ENCODE peak calls at places on chromosomes 5 and 9, in eight cellular contexts. One of them, this sample, is unnamed.

GRCh38 chr9:128276574-128277270 is 646 bp downstream of the SWI5 start:
- DNase-seq in GM06990: no peak
- DNase-seq in esophagus squamous epithelium: no peak
- DNase-seq in PC-3: no peak
- DNase-seq in astrocyte: peak; percentile 36
- DNase-seq in neural progenitor cell: peak; percentile 61
- DNase-seq in psoas muscle: peak; percentile 62
- DNase-seq in naive thymus-derived CD4-positive, alpha-beta T cell: peak; percentile 4
- DNase-seq in this sample: no peak

GRCh38 chr5:114355086-114355830 is 6.6 kb upstream of the KCNN2 start:
- DNase-seq in psoas muscle: no peak
- DNase-seq in neural progenitor cell: no peak
- DNase-seq in naive thymus-derived CD4-positive, alpha-beta T cell: no peak
- DNase-seq in GM06990: no peak
- DNase-seq in PC-3: no peak
- DNase-seq in esophagus squamous epithelium: no peak
- DNase-seq in astrocyte: no peak
- DNase-seq in this sample: no peak

GRCh38 chr5:72307573-72307967 is 12.5 kb downstream of the MRPS27 start:
- DNase-seq in esophagus squamous epithelium: no peak
- DNase-seq in naive thymus-derived CD4-positive, alpha-beta T cell: no peak
- DNase-seq in astrocyte: no peak
- DNase-seq in PC-3: no peak
- DNase-seq in psoas muscle: no peak
- DNase-seq in GM06990: no peak
- DNase-seq in neural progenitor cell: no peak
- DNase-seq in this sample: no peak

GRCh38 chr9:77999231-77999631 is 32.4 kb downstream of the GNAQ start:
- DNase-seq in psoas muscle: no peak
- DNase-seq in GM06990: no peak
- DNase-seq in naive thymus-derived CD4-positive, alpha-beta T cell: no peak
- DNase-seq in PC-3: no peak
- DNase-seq in neural progenitor cell: no peak
- DNase-seq in esophagus squamous epithelium: no peak
- DNase-seq in astrocyte: peak; percentile 59
- DNase-seq in this sample: no peak

GRCh38 chr9:127027694-127028093 is 94.7 kb downstream of the ANGPTL2 start:
- DNase-seq in PC-3: no peak
- DNase-seq in esophagus squamous epithelium: no peak
- DNase-seq in neural progenitor cell: no peak
- DNase-seq in naive thymus-derived CD4-positive, alpha-beta T cell: no peak
- DNase-seq in astrocyte: no peak
- DNase-seq in GM06990: no peak
- DNase-seq in psoas muscle: no peak
- DNase-seq in this sample: no peak

GRCh38 chr5:148090200-148090599 is 26.4 kb downstream of the SPINK5 start:
- DNase-seq in GM06990: no peak
- DNase-seq in neural progenitor cell: no peak
- DNase-seq in astrocyte: no peak
- DNase-seq in PC-3: no peak
- DNase-seq in naive thymus-derived CD4-positive, alpha-beta T cell: no peak
- DNase-seq in esophagus squamous epithelium: no peak
- DNase-seq in psoas muscle: no peak
- DNase-seq in this sample: no peak

GRCh38 chr5:90558344-90559192 is at the start of gene ADGRV1:
- DNase-seq in astrocyte: peak; percentile 62
- DNase-seq in psoas muscle: peak; percentile 55
- DNase-seq in naive thymus-derived CD4-positive, alpha-beta T cell: no peak
- DNase-seq in GM06990: peak; percentile 21
- DNase-seq in esophagus squamous epithelium: no peak
- DNase-seq in PC-3: peak; percentile 99
- DNase-seq in neural progenitor cell: peak; percentile 99
- DNase-seq in this sample: peak; percentile 8

GRCh38 chr9:131153585-131153984 is 28.2 kb downstream of the NUP214 start:
- DNase-seq in naive thymus-derived CD4-positive, alpha-beta T cell: no peak
- DNase-seq in esophagus squamous epithelium: no peak
- DNase-seq in GM06990: no peak
- DNase-seq in psoas muscle: no peak
- DNase-seq in astrocyte: no peak
- DNase-seq in neural progenitor cell: no peak
- DNase-seq in PC-3: no peak
- DNase-seq in this sample: no peak

GRCh38 chr9:72048850-72049249 is 11.6 kb downstream of the C9orf57 start:
- DNase-seq in PC-3: no peak
- DNase-seq in esophagus squamous epithelium: no peak
- DNase-seq in GM06990: no peak
- DNase-seq in psoas muscle: no peak
- DNase-seq in neural progenitor cell: no peak
- DNase-seq in naive thymus-derived CD4-positive, alpha-beta T cell: no peak
- DNase-seq in astrocyte: peak; percentile 46
- DNase-seq in this sample: no peak

DNA sequence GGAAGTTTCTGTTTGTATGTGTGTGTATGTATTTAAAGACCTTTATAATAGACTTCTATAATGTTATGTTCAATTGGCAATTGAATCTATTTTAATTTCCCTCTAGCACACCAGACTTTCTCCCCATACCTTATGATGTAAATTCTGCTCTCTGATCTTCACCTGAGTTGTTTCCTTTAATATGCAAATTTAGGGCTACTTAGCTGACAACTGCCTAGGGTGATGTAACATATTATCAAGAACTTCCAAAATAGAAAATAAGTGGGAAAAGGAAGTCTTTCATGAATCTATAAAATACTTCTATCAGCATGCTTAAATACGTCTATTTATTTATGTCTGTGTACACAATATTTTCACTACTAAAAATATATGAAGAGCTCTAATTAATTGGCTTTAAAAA is 923.5 kb upstream of the CDH10 start:
- DNase-seq in astrocyte: no peak
- DNase-seq in naive thymus-derived CD4-positive, alpha-beta T cell: no peak
- DNase-seq in PC-3: no peak
- DNase-seq in psoas muscle: no peak
- DNase-seq in neural progenitor cell: no peak
- DNase-seq in GM06990: no peak
- DNase-seq in esophagus squamous epithelium: no peak
- DNase-seq in this sample: no peak
- H3K4me3 ChIP-seq in astrocyte: no peak overlapping the region
- H3K4me3 ChIP-seq in naive thymus-derived CD4-positive, alpha-beta T cell: no peak overlapping the region
- H3K4me3 ChIP-seq in PC-3: no peak overlapping the region
- H3K4me3 ChIP-seq in psoas muscle: no peak overlapping the region
- H3K4me3 ChIP-seq in neural progenitor cell: no peak overlapping the region
- H3K4me3 ChIP-seq in GM06990: no peak overlapping the region
- H3K4me3 ChIP-seq in esophagus squamous epithelium: no peak overlapping the region
- H3K4me3 ChIP-seq in this sample: no peak overlapping the region

DNA sequence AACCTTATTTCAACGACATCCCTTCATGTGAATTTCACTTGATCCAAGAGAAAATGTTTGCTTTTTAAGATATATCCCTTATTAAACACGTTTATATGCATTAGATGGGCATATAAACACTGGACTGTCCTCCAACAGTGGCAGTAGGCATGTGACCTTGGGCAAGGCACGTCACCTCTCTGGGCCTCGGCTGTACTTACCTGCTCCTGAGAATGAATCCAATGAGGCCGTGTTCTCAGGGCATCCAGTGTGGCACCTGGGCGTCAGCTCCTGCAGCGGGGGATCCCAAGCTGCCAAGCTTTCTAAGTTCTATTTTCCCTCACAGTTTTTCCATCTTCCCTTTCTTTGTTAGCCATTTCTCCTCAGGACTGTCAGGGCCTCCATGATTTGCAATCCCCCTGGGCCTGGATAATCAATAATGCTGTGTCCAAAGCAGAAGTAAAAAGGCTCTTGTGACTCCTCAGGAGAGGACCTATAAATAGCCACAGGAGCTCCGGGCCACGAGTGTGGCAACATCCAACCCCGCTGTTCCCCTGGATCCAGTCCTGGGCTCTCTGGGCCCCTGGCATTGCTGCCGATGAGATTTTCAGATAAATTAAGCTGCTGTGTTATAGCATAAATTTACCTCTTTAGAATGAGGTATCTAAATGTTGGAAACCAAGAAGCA is 76.9 kb downstream of the PTPN3 start:
- DNase-seq in esophagus squamous epithelium: no peak
- DNase-seq in GM06990: no peak
- DNase-seq in neural progenitor cell: no peak
- DNase-seq in naive thymus-derived CD4-positive, alpha-beta T cell: no peak
- DNase-seq in astrocyte: no peak
- DNase-seq in PC-3: no peak
- DNase-seq in psoas muscle: peak; percentile 83
- DNase-seq in this sample: no peak
- H3K36me3 ChIP-seq in esophagus squamous epithelium: no peaks in the 10 kb centered on the region
- H3K36me3 ChIP-seq in GM06990: no peaks in the 10 kb centered on the region
- H3K36me3 ChIP-seq in neural progenitor cell: no peaks in the 10 kb centered on the region
- H3K36me3 ChIP-seq in naive thymus-derived CD4-positive, alpha-beta T cell: no peaks in the 10 kb centered on the region
- H3K36me3 ChIP-seq in astrocyte: no peaks in the 10 kb centered on the region
- H3K36me3 ChIP-seq in PC-3: no peaks in the 10 kb centered on the region
- H3K36me3 ChIP-seq in psoas muscle: peaks cover under 1% of the 10 kb centered on the region
- H3K36me3 ChIP-seq in this sample: no peaks in the 10 kb centered on the region

GRCh38 chr9:114232091-114232440 is 76.7 kb downstream of the COL27A1 start:
- DNase-seq in PC-3: no peak
- DNase-seq in esophagus squamous epithelium: no peak
- DNase-seq in psoas muscle: no peak
- DNase-seq in naive thymus-derived CD4-positive, alpha-beta T cell: no peak
- DNase-seq in GM06990: no peak
- DNase-seq in astrocyte: no peak
- DNase-seq in neural progenitor cell: no peak
- DNase-seq in this sample: no peak
- H3K4me3 ChIP-seq in PC-3: no peak overlapping the region
- H3K4me3 ChIP-seq in esophagus squamous epithelium: no peak overlapping the region
- H3K4me3 ChIP-seq in psoas muscle: no peak overlapping the region
- H3K4me3 ChIP-seq in naive thymus-derived CD4-positive, alpha-beta T cell: no peak overlapping the region
- H3K4me3 ChIP-seq in GM06990: no peak overlapping the region
- H3K4me3 ChIP-seq in astrocyte: no peak overlapping the region
- H3K4me3 ChIP-seq in neural progenitor cell: no peak overlapping the region
- H3K4me3 ChIP-seq in this sample: no peak overlapping the region

DNA sequence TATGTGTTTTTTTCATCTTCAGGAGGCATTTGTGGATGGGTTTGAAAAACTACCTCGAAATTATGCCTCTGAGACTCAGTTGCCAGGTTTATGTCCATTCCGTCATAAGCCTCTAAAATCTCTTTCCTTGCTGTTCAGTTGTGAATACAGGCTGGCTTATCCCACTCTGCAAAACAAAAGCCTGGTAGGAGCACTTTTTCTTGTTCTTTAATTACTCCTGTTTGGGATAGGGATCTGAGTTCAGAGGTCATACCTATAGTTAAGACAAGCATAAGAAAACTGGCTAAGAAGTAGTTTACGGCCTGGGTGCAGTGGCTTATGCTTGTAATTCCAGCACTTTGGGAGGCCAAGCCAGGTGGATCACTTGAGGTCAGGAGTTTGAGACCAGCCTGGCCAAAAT is 24.4 kb downstream of the ZNF131 start:
- DNase-seq in psoas muscle: no peak
- DNase-seq in PC-3: no peak
- DNase-seq in esophagus squamous epithelium: no peak
- DNase-seq in GM06990: no peak
- DNase-seq in naive thymus-derived CD4-positive, alpha-beta T cell: no peak
- DNase-seq in astrocyte: no peak
- DNase-seq in neural progenitor cell: peak; percentile 25
- DNase-seq in this sample: no peak
- H3K36me3 ChIP-seq in psoas muscle: peaks cover 20% of the 10 kb centered on the region
- H3K36me3 ChIP-seq in PC-3: peaks cover 26% of the 10 kb centered on the region
- H3K36me3 ChIP-seq in esophagus squamous epithelium: no peaks in the 10 kb centered on the region
- H3K36me3 ChIP-seq in GM06990: peaks cover 2% of the 10 kb centered on the region
- H3K36me3 ChIP-seq in naive thymus-derived CD4-positive, alpha-beta T cell: peaks cover 4% of the 10 kb centered on the region
- H3K36me3 ChIP-seq in astrocyte: peaks cover 10% of the 10 kb centered on the region
- H3K36me3 ChIP-seq in neural progenitor cell: peaks cover 12% of the 10 kb centered on the region
- H3K36me3 ChIP-seq in this sample: peaks cover 49% of the 10 kb centered on the region

GRCh38 chr9:136011703-136012496 is 50.7 kb upstream of the UBAC1 start:
- DNase-seq in neural progenitor cell: no peak
- DNase-seq in psoas muscle: peak; percentile 88
- DNase-seq in astrocyte: peak; percentile 47
- DNase-seq in GM06990: no peak
- DNase-seq in PC-3: no peak
- DNase-seq in naive thymus-derived CD4-positive, alpha-beta T cell: no peak
- DNase-seq in esophagus squamous epithelium: no peak
- DNase-seq in this sample: peak; percentile 87
- H3K4me3 ChIP-seq in neural progenitor cell: no peak overlapping the region
- H3K4me3 ChIP-seq in psoas muscle: peak overlapping the region; percentile 24
- H3K4me3 ChIP-seq in astrocyte: no peak overlapping the region
- H3K4me3 ChIP-seq in GM06990: no peak overlapping the region
- H3K4me3 ChIP-seq in PC-3: no peak overlapping the region
- H3K4me3 ChIP-seq in naive thymus-derived CD4-positive, alpha-beta T cell: no peak overlapping the region
- H3K4me3 ChIP-seq in esophagus squamous epithelium: no peak overlapping the region
- H3K4me3 ChIP-seq in this sample: peak overlapping the region; percentile 32

DNA sequence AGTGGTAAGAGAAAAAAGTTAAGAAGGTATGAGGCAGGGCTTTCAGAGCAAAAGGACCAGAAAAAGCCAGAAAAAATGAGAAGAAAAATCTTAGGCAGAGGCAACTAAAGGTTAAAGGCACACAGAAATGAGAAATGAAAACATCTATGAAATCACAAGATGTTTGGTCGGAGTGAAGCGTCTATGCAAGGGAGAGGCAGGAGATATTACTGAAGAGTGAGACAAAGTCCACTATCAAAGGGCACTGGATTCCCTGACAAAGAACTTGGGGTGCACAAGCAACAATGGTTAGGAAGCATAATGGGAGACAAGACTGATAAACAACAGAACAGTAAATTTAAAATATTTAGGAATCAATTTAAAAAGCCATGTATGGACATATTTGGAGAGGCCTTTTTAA is 16.9 kb downstream of the PANK3 start:
- DNase-seq in naive thymus-derived CD4-positive, alpha-beta T cell: no peak
- DNase-seq in GM06990: no peak
- DNase-seq in astrocyte: no peak
- DNase-seq in PC-3: no peak
- DNase-seq in esophagus squamous epithelium: no peak
- DNase-seq in neural progenitor cell: no peak
- DNase-seq in psoas muscle: no peak
- DNase-seq in this sample: no peak
- H3K36me3 ChIP-seq in naive thymus-derived CD4-positive, alpha-beta T cell: peaks cover 5% of the 10 kb centered on the region
- H3K36me3 ChIP-seq in GM06990: peaks cover 5% of the 10 kb centered on the region
- H3K36me3 ChIP-seq in astrocyte: peaks cover 40% of the 10 kb centered on the region
- H3K36me3 ChIP-seq in PC-3: peaks cover 21% of the 10 kb centered on the region
- H3K36me3 ChIP-seq in esophagus squamous epithelium: no peaks in the 10 kb centered on the region
- H3K36me3 ChIP-seq in neural progenitor cell: peaks cover 42% of the 10 kb centered on the region
- H3K36me3 ChIP-seq in psoas muscle: peaks cover 93% of the 10 kb centered on the region
- H3K36me3 ChIP-seq in this sample: peaks cover 54% of the 10 kb centered on the region

DNA sequence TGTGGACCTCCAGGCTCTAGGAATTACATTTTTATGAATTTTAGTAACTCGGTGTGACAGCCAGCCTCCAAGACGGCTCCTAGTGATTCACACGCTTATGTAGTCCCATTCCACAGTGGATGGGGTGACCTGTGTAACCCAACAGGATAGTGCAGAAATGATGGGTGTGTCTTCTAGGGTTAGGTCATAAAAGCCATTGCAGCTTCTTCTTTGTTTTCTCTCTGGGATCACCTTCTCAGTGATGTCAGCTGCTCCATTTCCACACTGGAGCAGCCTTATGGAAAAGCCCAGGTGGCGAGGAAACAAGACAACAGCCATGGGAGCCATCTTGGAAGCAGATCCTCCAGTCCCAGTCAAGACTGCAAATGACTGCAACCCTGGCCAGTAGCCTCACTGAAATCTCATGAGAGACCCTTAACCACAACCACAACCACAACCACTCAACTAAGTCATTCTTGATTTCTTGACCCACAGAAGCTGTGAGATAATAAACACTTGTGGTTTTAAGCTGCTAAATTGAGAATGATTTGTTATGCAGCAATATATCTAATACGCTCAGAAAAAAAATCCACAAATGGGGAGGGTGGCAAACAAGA is 5.1 kb upstream of the GNPDA1 start:
- DNase-seq in GM06990: peak; percentile 51
- DNase-seq in astrocyte: peak; percentile 92
- DNase-seq in naive thymus-derived CD4-positive, alpha-beta T cell: no peak
- DNase-seq in psoas muscle: no peak
- DNase-seq in neural progenitor cell: no peak
- DNase-seq in PC-3: no peak
- DNase-seq in esophagus squamous epithelium: no peak
- DNase-seq in this sample: no peak
- H3K4me3 ChIP-seq in GM06990: no peak overlapping the region
- H3K4me3 ChIP-seq in astrocyte: no peak overlapping the region
- H3K4me3 ChIP-seq in naive thymus-derived CD4-positive, alpha-beta T cell: no peak overlapping the region
- H3K4me3 ChIP-seq in psoas muscle: no peak overlapping the region
- H3K4me3 ChIP-seq in neural progenitor cell: no peak overlapping the region
- H3K4me3 ChIP-seq in PC-3: no peak overlapping the region
- H3K4me3 ChIP-seq in esophagus squamous epithelium: no peak overlapping the region
- H3K4me3 ChIP-seq in this sample: no peak overlapping the region